ENCODE peak calls at places on chromosomes 4 and X, in eight cellular contexts. One of them, this sample, is unnamed.

GRCh38 chrX:81957318-81957717 is 755.4 kb downstream of the SH3BGRL start:
- DNase-seq in posterior cingulate gyrus: no peak
- DNase-seq in HFF-Myc: no peak
- DNase-seq in CD8-positive, alpha-beta T cell: no peak
- DNase-seq in fibroblast of the aortic adventitia: no peak
- DNase-seq in kidney epithelial cell: no peak
- DNase-seq in Right ventricle myocardium superior: no peak
- DNase-seq in dermis microvascular lymphatic vessel endothelial cell: no peak
- DNase-seq in this sample: no peak

GRCh38 chr4:84501197-84501492 is 2.1 kb upstream of the NKX6-1 start:
- DNase-seq in posterior cingulate gyrus: no peak
- DNase-seq in HFF-Myc: no peak
- DNase-seq in CD8-positive, alpha-beta T cell: no peak
- DNase-seq in fibroblast of the aortic adventitia: no peak
- DNase-seq in kidney epithelial cell: no peak
- DNase-seq in Right ventricle myocardium superior: no peak
- DNase-seq in dermis microvascular lymphatic vessel endothelial cell: no peak
- DNase-seq in this sample: no peak

GRCh38 chrX:74291577-74291963 is 12.4 kb upstream of the ZCCHC13 start:
- DNase-seq in posterior cingulate gyrus: no peak
- DNase-seq in HFF-Myc: no peak
- DNase-seq in CD8-positive, alpha-beta T cell: no peak
- DNase-seq in fibroblast of the aortic adventitia: no peak
- DNase-seq in kidney epithelial cell: no peak
- DNase-seq in Right ventricle myocardium superior: no peak
- DNase-seq in dermis microvascular lymphatic vessel endothelial cell: no peak
- DNase-seq in this sample: no peak

GRCh38 chr4:140718240-140718639 is 37.9 kb downstream of the TBC1D9 start:
- DNase-seq in posterior cingulate gyrus: no peak
- DNase-seq in HFF-Myc: no peak
- DNase-seq in CD8-positive, alpha-beta T cell: no peak
- DNase-seq in fibroblast of the aortic adventitia: peak; percentile 53
- DNase-seq in kidney epithelial cell: peak; percentile 37
- DNase-seq in Right ventricle myocardium superior: no peak
- DNase-seq in dermis microvascular lymphatic vessel endothelial cell: no peak
- DNase-seq in this sample: peak; percentile 20

GRCh38 chr4:11218692-11219091 is 210.0 kb downstream of the HS3ST1 start:
- DNase-seq in posterior cingulate gyrus: no peak
- DNase-seq in HFF-Myc: no peak
- DNase-seq in CD8-positive, alpha-beta T cell: no peak
- DNase-seq in fibroblast of the aortic adventitia: peak; percentile 6
- DNase-seq in kidney epithelial cell: no peak
- DNase-seq in Right ventricle myocardium superior: no peak
- DNase-seq in dermis microvascular lymphatic vessel endothelial cell: no peak
- DNase-seq in this sample: no peak

GRCh38 chrX:136467321-136467720 is 20.4 kb upstream of the BRS3 start:
- DNase-seq in posterior cingulate gyrus: no peak
- DNase-seq in HFF-Myc: no peak
- DNase-seq in CD8-positive, alpha-beta T cell: no peak
- DNase-seq in fibroblast of the aortic adventitia: no peak
- DNase-seq in kidney epithelial cell: no peak
- DNase-seq in Right ventricle myocardium superior: no peak
- DNase-seq in dermis microvascular lymphatic vessel endothelial cell: no peak
- DNase-seq in this sample: no peak

GRCh38 chr4:145420595-145421214 is 60.9 kb upstream of the SMAD1 start:
- DNase-seq in posterior cingulate gyrus: no peak
- DNase-seq in HFF-Myc: no peak
- DNase-seq in CD8-positive, alpha-beta T cell: no peak
- DNase-seq in fibroblast of the aortic adventitia: no peak
- DNase-seq in kidney epithelial cell: no peak
- DNase-seq in Right ventricle myocardium superior: no peak
- DNase-seq in dermis microvascular lymphatic vessel endothelial cell: no peak
- DNase-seq in this sample: no peak

GRCh38 chrX:15877380-15877779 is 22.8 kb upstream of the AP1S2 start:
- DNase-seq in posterior cingulate gyrus: no peak
- DNase-seq in HFF-Myc: no peak
- DNase-seq in CD8-positive, alpha-beta T cell: no peak
- DNase-seq in fibroblast of the aortic adventitia: peak; percentile 49
- DNase-seq in kidney epithelial cell: no peak
- DNase-seq in Right ventricle myocardium superior: peak; percentile 24
- DNase-seq in dermis microvascular lymphatic vessel endothelial cell: no peak
- DNase-seq in this sample: no peak

GRCh38 chr4:96698891-96699290 is 859.0 kb downstream of the PDHA2 start:
- DNase-seq in posterior cingulate gyrus: no peak
- DNase-seq in HFF-Myc: no peak
- DNase-seq in CD8-positive, alpha-beta T cell: no peak
- DNase-seq in fibroblast of the aortic adventitia: no peak
- DNase-seq in kidney epithelial cell: peak; percentile 19
- DNase-seq in Right ventricle myocardium superior: no peak
- DNase-seq in dermis microvascular lymphatic vessel endothelial cell: no peak
- DNase-seq in this sample: no peak

GRCh38 chrX:2785538-2785937 is 33.7 kb downstream of the XG start:
- DNase-seq in posterior cingulate gyrus: no peak
- DNase-seq in HFF-Myc: no peak
- DNase-seq in CD8-positive, alpha-beta T cell: no peak
- DNase-seq in fibroblast of the aortic adventitia: no peak
- DNase-seq in kidney epithelial cell: no peak
- DNase-seq in Right ventricle myocardium superior: no peak
- DNase-seq in dermis microvascular lymphatic vessel endothelial cell: no peak
- DNase-seq in this sample: no peak

GRCh38 chr4:3446631-3447320 is 5.0 kb downstream of the HGFAC start:
- DNase-seq in posterior cingulate gyrus: no peak
- DNase-seq in HFF-Myc: no peak
- DNase-seq in CD8-positive, alpha-beta T cell: no peak
- DNase-seq in fibroblast of the aortic adventitia: no peak
- DNase-seq in kidney epithelial cell: no peak
- DNase-seq in Right ventricle myocardium superior: peak; percentile 33
- DNase-seq in dermis microvascular lymphatic vessel endothelial cell: no peak
- DNase-seq in this sample: no peak

GRCh38 chrX:118152721-118153120 is 36.1 kb upstream of the KLHL13 start:
- DNase-seq in posterior cingulate gyrus: peak; percentile 2
- DNase-seq in HFF-Myc: no peak
- DNase-seq in CD8-positive, alpha-beta T cell: no peak
- DNase-seq in fibroblast of the aortic adventitia: no peak
- DNase-seq in kidney epithelial cell: no peak
- DNase-seq in Right ventricle myocardium superior: no peak
- DNase-seq in dermis microvascular lymphatic vessel endothelial cell: no peak
- DNase-seq in this sample: no peak

GRCh38 chrX:117972681-117973080 is 143.9 kb downstream of the KLHL13 start:
- DNase-seq in posterior cingulate gyrus: no peak
- DNase-seq in HFF-Myc: no peak
- DNase-seq in CD8-positive, alpha-beta T cell: no peak
- DNase-seq in fibroblast of the aortic adventitia: no peak
- DNase-seq in kidney epithelial cell: peak; percentile 37
- DNase-seq in Right ventricle myocardium superior: no peak
- DNase-seq in dermis microvascular lymphatic vessel endothelial cell: no peak
- DNase-seq in this sample: no peak

GRCh38 chr4:12827966-12828365 is 656.2 kb downstream of the RAB28 start:
- DNase-seq in posterior cingulate gyrus: no peak
- DNase-seq in HFF-Myc: no peak
- DNase-seq in CD8-positive, alpha-beta T cell: no peak
- DNase-seq in fibroblast of the aortic adventitia: no peak
- DNase-seq in kidney epithelial cell: no peak
- DNase-seq in Right ventricle myocardium superior: no peak
- DNase-seq in dermis microvascular lymphatic vessel endothelial cell: no peak
- DNase-seq in this sample: no peak

GRCh38 chr4:107755841-107756356 is 35.9 kb upstream of the PAPSS1 start:
- DNase-seq in posterior cingulate gyrus: no peak
- DNase-seq in HFF-Myc: no peak
- DNase-seq in CD8-positive, alpha-beta T cell: no peak
- DNase-seq in fibroblast of the aortic adventitia: peak; percentile 41
- DNase-seq in kidney epithelial cell: no peak
- DNase-seq in Right ventricle myocardium superior: no peak
- DNase-seq in dermis microvascular lymphatic vessel endothelial cell: no peak
- DNase-seq in this sample: no peak

GRCh38 chrX:101485212-101486064 is at the start of gene ARMCX4:
- DNase-seq in posterior cingulate gyrus: peak; percentile 63
- DNase-seq in HFF-Myc: peak; percentile 27
- DNase-seq in CD8-positive, alpha-beta T cell: peak; percentile 3
- DNase-seq in fibroblast of the aortic adventitia: peak; percentile 39
- DNase-seq in kidney epithelial cell: no peak
- DNase-seq in Right ventricle myocardium superior: peak; percentile 60
- DNase-seq in dermis microvascular lymphatic vessel endothelial cell: peak; percentile 20
- DNase-seq in this sample: peak; percentile 24

GRCh38 chr4:64890131-64890710 is 481.0 kb upstream of the TECRL start:
- DNase-seq in posterior cingulate gyrus: no peak
- DNase-seq in HFF-Myc: no peak
- DNase-seq in CD8-positive, alpha-beta T cell: no peak
- DNase-seq in fibroblast of the aortic adventitia: no peak
- DNase-seq in kidney epithelial cell: no peak
- DNase-seq in Right ventricle myocardium superior: no peak
- DNase-seq in dermis microvascular lymphatic vessel endothelial cell: no peak
- DNase-seq in this sample: no peak

GRCh38 chr4:168920438-168921081 is 89.5 kb downstream of the CBR4 start:
- DNase-seq in posterior cingulate gyrus: no peak
- DNase-seq in HFF-Myc: no peak
- DNase-seq in CD8-positive, alpha-beta T cell: no peak
- DNase-seq in fibroblast of the aortic adventitia: no peak
- DNase-seq in kidney epithelial cell: no peak
- DNase-seq in Right ventricle myocardium superior: no peak
- DNase-seq in dermis microvascular lymphatic vessel endothelial cell: no peak
- DNase-seq in this sample: no peak

GRCh38 chr4:156346959-156347385 is 393.3 kb upstream of the CTSO start:
- DNase-seq in posterior cingulate gyrus: no peak
- DNase-seq in HFF-Myc: no peak
- DNase-seq in CD8-positive, alpha-beta T cell: no peak
- DNase-seq in fibroblast of the aortic adventitia: no peak
- DNase-seq in kidney epithelial cell: no peak
- DNase-seq in Right ventricle myocardium superior: no peak
- DNase-seq in dermis microvascular lymphatic vessel endothelial cell: no peak
- DNase-seq in this sample: no peak

GRCh38 chr4:124640037-124640730 is 72.3 kb downstream of the ANKRD50 start:
- DNase-seq in posterior cingulate gyrus: no peak
- DNase-seq in HFF-Myc: peak; percentile 77
- DNase-seq in CD8-positive, alpha-beta T cell: no peak
- DNase-seq in fibroblast of the aortic adventitia: peak; percentile 90
- DNase-seq in kidney epithelial cell: peak; percentile 61
- DNase-seq in Right ventricle myocardium superior: no peak
- DNase-seq in dermis microvascular lymphatic vessel endothelial cell: peak; percentile 59
- DNase-seq in this sample: peak; percentile 51

GRCh38 chrX:30577362-30577961 is at the start of gene TASL:
- DNase-seq in posterior cingulate gyrus: no peak
- DNase-seq in HFF-Myc: no peak
- DNase-seq in CD8-positive, alpha-beta T cell: no peak
- DNase-seq in fibroblast of the aortic adventitia: no peak
- DNase-seq in kidney epithelial cell: no peak
- DNase-seq in Right ventricle myocardium superior: no peak
- DNase-seq in dermis microvascular lymphatic vessel endothelial cell: no peak
- DNase-seq in this sample: no peak

GRCh38 chrX:40058719-40059118 is 39.0 kb downstream of the BCOR start:
- DNase-seq in posterior cingulate gyrus: no peak
- DNase-seq in HFF-Myc: no peak
- DNase-seq in CD8-positive, alpha-beta T cell: no peak
- DNase-seq in fibroblast of the aortic adventitia: no peak
- DNase-seq in kidney epithelial cell: no peak
- DNase-seq in Right ventricle myocardium superior: no peak
- DNase-seq in dermis microvascular lymphatic vessel endothelial cell: no peak
- DNase-seq in this sample: no peak

GRCh38 chrX:37594755-37595382 is 23.4 kb downstream of the LANCL3 start:
- DNase-seq in posterior cingulate gyrus: no peak
- DNase-seq in HFF-Myc: no peak
- DNase-seq in CD8-positive, alpha-beta T cell: no peak
- DNase-seq in fibroblast of the aortic adventitia: no peak
- DNase-seq in kidney epithelial cell: no peak
- DNase-seq in Right ventricle myocardium superior: no peak
- DNase-seq in dermis microvascular lymphatic vessel endothelial cell: no peak
- DNase-seq in this sample: no peak

GRCh38 chr4:100986360-100986868 is 360.9 kb downstream of the PPP3CA start:
- DNase-seq in posterior cingulate gyrus: no peak
- DNase-seq in HFF-Myc: no peak
- DNase-seq in CD8-positive, alpha-beta T cell: no peak
- DNase-seq in fibroblast of the aortic adventitia: no peak
- DNase-seq in kidney epithelial cell: peak; percentile 10
- DNase-seq in Right ventricle myocardium superior: no peak
- DNase-seq in dermis microvascular lymphatic vessel endothelial cell: no peak
- DNase-seq in this sample: no peak

GRCh38 chrX:103879339-103879738 is 47.3 kb upstream of the RAB9B start:
- DNase-seq in posterior cingulate gyrus: no peak
- DNase-seq in HFF-Myc: no peak
- DNase-seq in CD8-positive, alpha-beta T cell: no peak
- DNase-seq in fibroblast of the aortic adventitia: peak; percentile 36
- DNase-seq in kidney epithelial cell: peak; percentile 14
- DNase-seq in Right ventricle myocardium superior: no peak
- DNase-seq in dermis microvascular lymphatic vessel endothelial cell: no peak
- DNase-seq in this sample: no peak

GRCh38 chrX:122187065-122187464 is 997.0 kb upstream of the GRIA3 start:
- DNase-seq in posterior cingulate gyrus: no peak
- DNase-seq in HFF-Myc: no peak
- DNase-seq in CD8-positive, alpha-beta T cell: no peak
- DNase-seq in fibroblast of the aortic adventitia: no peak
- DNase-seq in kidney epithelial cell: no peak
- DNase-seq in Right ventricle myocardium superior: no peak
- DNase-seq in dermis microvascular lymphatic vessel endothelial cell: no peak
- DNase-seq in this sample: no peak

GRCh38 chr4:123438031-123438430 is 41.4 kb downstream of the SPRY1 start:
- DNase-seq in posterior cingulate gyrus: no peak
- DNase-seq in HFF-Myc: no peak
- DNase-seq in CD8-positive, alpha-beta T cell: no peak
- DNase-seq in fibroblast of the aortic adventitia: peak; percentile 40
- DNase-seq in kidney epithelial cell: no peak
- DNase-seq in Right ventricle myocardium superior: no peak
- DNase-seq in dermis microvascular lymphatic vessel endothelial cell: no peak
- DNase-seq in this sample: no peak

GRCh38 chrX:135625995-135626394 is 87.4 kb upstream of the CT45A1 start:
- DNase-seq in posterior cingulate gyrus: no peak
- DNase-seq in HFF-Myc: no peak
- DNase-seq in CD8-positive, alpha-beta T cell: no peak
- DNase-seq in fibroblast of the aortic adventitia: peak; percentile 1
- DNase-seq in kidney epithelial cell: no peak
- DNase-seq in Right ventricle myocardium superior: no peak
- DNase-seq in dermis microvascular lymphatic vessel endothelial cell: peak; percentile 3
- DNase-seq in this sample: no peak

GRCh38 chr4:99540287-99540939 is 23.4 kb downstream of the TRMT10A start:
- DNase-seq in posterior cingulate gyrus: no peak
- DNase-seq in HFF-Myc: no peak
- DNase-seq in CD8-positive, alpha-beta T cell: no peak
- DNase-seq in fibroblast of the aortic adventitia: no peak
- DNase-seq in kidney epithelial cell: peak; percentile 4
- DNase-seq in Right ventricle myocardium superior: no peak
- DNase-seq in dermis microvascular lymphatic vessel endothelial cell: no peak
- DNase-seq in this sample: no peak

GRCh38 chr4:6686104-6686787 is 7.4 kb upstream of the S100P start:
- DNase-seq in posterior cingulate gyrus: no peak
- DNase-seq in HFF-Myc: no peak
- DNase-seq in CD8-positive, alpha-beta T cell: no peak
- DNase-seq in fibroblast of the aortic adventitia: no peak
- DNase-seq in kidney epithelial cell: no peak
- DNase-seq in Right ventricle myocardium superior: no peak
- DNase-seq in dermis microvascular lymphatic vessel endothelial cell: no peak
- DNase-seq in this sample: no peak

GRCh38 chrX:56550667-56551066 is 12.8 kb upstream of the UBQLN2 start:
- DNase-seq in posterior cingulate gyrus: no peak
- DNase-seq in HFF-Myc: no peak
- DNase-seq in CD8-positive, alpha-beta T cell: no peak
- DNase-seq in fibroblast of the aortic adventitia: no peak
- DNase-seq in kidney epithelial cell: no peak
- DNase-seq in Right ventricle myocardium superior: no peak
- DNase-seq in dermis microvascular lymphatic vessel endothelial cell: no peak
- DNase-seq in this sample: no peak

GRCh38 chr4:6332042-6332668 is 62.5 kb downstream of the WFS1 start:
- DNase-seq in posterior cingulate gyrus: peak; percentile 51
- DNase-seq in HFF-Myc: no peak
- DNase-seq in CD8-positive, alpha-beta T cell: no peak
- DNase-seq in fibroblast of the aortic adventitia: peak; percentile 24
- DNase-seq in kidney epithelial cell: no peak
- DNase-seq in Right ventricle myocardium superior: no peak
- DNase-seq in dermis microvascular lymphatic vessel endothelial cell: no peak
- DNase-seq in this sample: no peak